ENCODE peak calls at places on chromosomes 5 and 9, in ten cellular contexts. B is endothelial cell; H is breast epithelium; S is GM12865; Y is CD8-positive, alpha-beta T cell; Z is A549; G is tibial artery; W is brain microvascular endothelial cell; F is esophagus squamous epithelium; C is Peyer's patch. I is an unnamed sample.

GRCh38 chr9:107751522-107752235 is 262.1 kb upstream of the KLF4 start:
- DNase-seq in W (peak; percentile 59), Y (no peak), S (peak; percentile 84), F (no peak), B (no peak), C (peak; percentile 75), H (peak; percentile 41), G (peak; percentile 38), Z (peak; percentile 77), I (peak; percentile 66)

GRCh38 chr5:21154526-21154925 is 1166.5 kb upstream of the CDH18 start:
- DNase-seq in S (no peak), C (no peak), H (no peak), Y (no peak), Z (no peak), B (no peak), W (no peak), G (no peak), F (no peak), I (no peak)

GRCh38 chr9:111027798-111028197 is 10.5 kb downstream of the LPAR1 start:
- DNase-seq in Z (no peak), W (no peak), G (no peak), Y (no peak), H (no peak), F (no peak), S (no peak), B (no peak), C (no peak), I (no peak)

GRCh38 chr9:114694146-114694545 is 12.2 kb upstream of the TEX48 start:
- DNase-seq in B (no peak), S (no peak), Z (no peak), W (no peak), Y (no peak), F (no peak), H (no peak), C (no peak), G (no peak), I (peak; percentile 67)

GRCh38 chr9:77926314-77926959 is 105.2 kb downstream of the GNAQ start:
- DNase-seq in W (peak; percentile 39), Z (peak; percentile 31), C (no peak), F (no peak), B (no peak), Y (no peak), H (no peak), S (no peak), G (no peak), I (peak; percentile 73)

GRCh38 chr9:71322311-71322710 is 200.9 kb upstream of the TRPM3 start:
- DNase-seq in W (no peak), Z (no peak), Y (no peak), B (no peak), G (no peak), F (no peak), C (no peak), H (no peak), S (no peak), I (peak; percentile 38)

GRCh38 chr9:136684799-136685198 is 2.5 kb downstream of the AGPAT2 start:
- DNase-seq in F (no peak), H (no peak), S (no peak), B (no peak), C (no peak), G (no peak), Z (no peak), Y (no peak), W (no peak), I (no peak)

GRCh38 chr5:73215891-73216610 is 43.1 kb downstream of the TMEM174 start:
- DNase-seq in H (peak; percentile 57), Z (peak; percentile 89), F (no peak), Y (peak; percentile 77), C (peak; percentile 92), S (peak; percentile 68), W (peak; percentile 60), G (peak; percentile 76), B (peak; percentile 84), I (peak; percentile 72)

GRCh38 chr5:103425686-103426454 is 136.7 kb downstream of the NUDT12 start:
- DNase-seq in B (no peak), G (no peak), C (no peak), Y (no peak), Z (no peak), W (peak; percentile 57), S (no peak), H (no peak), F (no peak), I (peak; percentile 78)

GRCh38 chr5:65883461-65883860 is 42.9 kb upstream of the ERBIN start:
- DNase-seq in W (no peak), B (no peak), Z (no peak), C (no peak), S (no peak), H (no peak), F (no peak), G (no peak), Y (no peak), I (no peak)

GRCh38 chr9:135565141-135565628 is 3.6 kb downstream of the PAEP start:
- DNase-seq in F (no peak), Z (no peak), Y (no peak), G (no peak), B (no peak), H (no peak), S (no peak), W (no peak), C (no peak), I (no peak)

GRCh38 chr5:72908666-72909065 is 47.2 kb upstream of the FCHO2 start:
- DNase-seq in Y (no peak), S (no peak), F (no peak), G (no peak), B (no peak), C (no peak), W (no peak), Z (no peak), H (no peak), I (no peak)

GRCh38 chr5:160398806-160399205 is 1.0 kb downstream of the FAM200C start:
- DNase-seq in F (no peak), H (no peak), C (no peak), Y (no peak), Z (no peak), W (peak; percentile 17), B (no peak), G (no peak), S (no peak), I (peak; percentile 16)

GRCh38 chr5:76193635-76194034 is 110.5 kb downstream of the SV2C start:
- DNase-seq in B (no peak), Z (no peak), G (no peak), W (no peak), S (no peak), Y (no peak), F (no peak), H (no peak), C (no peak), I (no peak)

DNA sequence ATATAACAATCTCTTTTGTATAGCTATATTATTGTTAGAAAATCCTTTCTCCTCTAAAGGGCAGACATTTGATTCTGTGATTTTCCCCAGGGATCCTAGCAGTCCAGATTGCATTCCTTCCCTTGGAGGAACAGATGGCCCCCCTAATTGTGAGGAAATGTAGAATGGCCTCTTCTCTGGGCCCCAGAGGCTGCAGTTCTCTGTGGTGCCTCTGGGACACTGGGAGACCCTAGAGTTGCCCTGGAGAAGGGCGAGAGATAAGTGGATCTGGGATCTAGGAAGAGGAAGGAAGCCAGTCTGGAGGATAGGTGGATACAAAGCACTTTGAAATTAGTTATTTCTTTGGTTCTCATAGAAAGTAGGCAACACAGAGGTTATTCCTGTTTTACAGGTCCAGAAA is 1.9 kb upstream of the HINT2 start:
- DNase-seq in H (no peak), F (no peak), B (peak; percentile 14), G (no peak), S (no peak), Z (peak; percentile 32), C (no peak), Y (no peak), W (no peak), I (no peak)
- TF ChIP-seq CTCF in H (no peak), F (no peak), B (no peak), G (no peak), S (peak; percentile 6), Z (no peak), C (no peak), Y (no peak), W (peak; percentile 52), I (peak; percentile 30)

GRCh38 chr5:154274828-154275185 is 84.3 kb downstream of the GALNT10 start:
- DNase-seq in W (no peak), Z (no peak), S (no peak), H (no peak), C (no peak), Y (no peak), B (no peak), G (no peak), F (no peak), I (peak; percentile 47)
- TF ChIP-seq CTCF in W (no peak), Z (no peak), S (no peak), H (no peak), C (no peak), Y (no peak), B (no peak), G (no peak), F (no peak), I (no peak)

DNA sequence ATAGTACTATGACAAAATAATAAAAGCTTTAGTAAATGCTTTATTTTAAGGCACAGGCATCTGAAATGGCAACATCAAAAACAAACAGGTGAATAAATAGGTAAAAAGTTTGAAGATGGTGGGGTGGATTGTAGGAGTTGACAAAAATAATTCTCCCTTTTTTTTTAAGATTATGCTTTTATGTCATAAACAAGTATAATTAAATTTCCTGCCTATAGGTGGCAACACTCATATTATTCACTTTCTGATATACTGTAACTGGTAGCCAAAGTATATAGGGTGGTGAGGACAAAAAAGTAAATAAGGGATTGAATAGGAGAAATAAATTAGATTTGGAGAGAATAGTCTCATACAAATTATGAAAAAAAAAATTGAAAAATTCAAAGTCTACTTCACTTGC is 120.0 kb upstream of the ACOT12 start:
- DNase-seq in Y (no peak), G (no peak), C (no peak), H (no peak), S (no peak), W (no peak), Z (peak; percentile 8), B (no peak), F (no peak), I (no peak)
- TF ChIP-seq CTCF in Y (peak; percentile 51), G (peak; percentile 9), C (no peak), H (no peak), S (peak; percentile 4), W (no peak), Z (peak; percentile 40), B (peak; percentile 38), F (no peak), I (peak; percentile 70)

DNA sequence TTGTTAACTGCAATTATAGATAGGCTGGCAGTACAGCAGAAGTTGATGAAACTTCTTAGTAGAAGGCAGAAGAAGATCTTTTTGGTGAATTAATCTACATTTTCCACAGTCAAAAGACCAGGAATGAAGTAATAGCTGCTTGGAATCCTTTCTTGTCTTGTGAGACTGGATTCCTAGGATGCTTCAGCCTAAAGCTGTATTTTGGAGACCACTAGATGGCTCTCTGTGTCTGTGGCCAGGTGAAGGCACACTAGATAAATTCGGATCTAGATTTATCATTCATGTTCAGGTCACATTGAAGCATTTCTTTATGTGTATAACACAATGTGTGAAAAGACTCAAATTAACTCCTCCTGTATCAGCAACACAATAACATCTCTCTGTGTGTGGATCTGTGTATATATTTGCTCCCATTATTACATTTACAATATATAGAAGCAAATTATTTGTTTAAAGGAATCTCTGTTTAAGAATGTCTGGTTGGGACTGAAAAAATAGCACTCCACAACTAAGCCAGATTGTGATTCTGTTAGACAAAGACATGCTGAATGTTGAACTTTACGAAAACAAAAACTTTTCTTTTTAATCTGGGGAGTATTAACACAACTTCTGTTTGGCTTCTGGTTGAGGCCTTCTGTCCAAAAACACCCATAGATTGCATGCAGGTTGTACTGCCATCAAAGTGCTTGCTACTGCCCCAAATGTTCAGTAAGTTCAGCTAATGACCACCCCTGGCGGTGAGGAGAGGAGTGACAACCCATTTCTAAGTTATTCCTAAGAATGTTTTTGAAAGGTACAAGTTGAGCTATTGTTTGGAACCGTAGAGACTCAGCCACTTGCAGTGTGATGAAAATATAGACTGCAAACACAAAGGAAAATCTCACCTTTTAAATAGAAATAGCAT is 10.6 kb downstream of the GRIN3A start:
- DNase-seq in S (peak; percentile 48), G (no peak), Z (peak; percentile 44), B (peak; percentile 47), C (no peak), Y (no peak), H (no peak), F (no peak), W (peak; percentile 26), I (peak; percentile 17)
- TF ChIP-seq CTCF in S (peak; percentile 68), G (peak; percentile 16), Z (peak; percentile 52), B (peak; percentile 86), C (peak; percentile 4), Y (peak; percentile 30), H (no peak), F (peak; percentile 36), W (peak; percentile 68), I (peak; percentile 66)

I was measured in HFFc6.